ENCODE peak calls at places on chromosomes 1 and 21, in seven cellular contexts. One of them, this sample, is unnamed.

GRCh38 chr1:64898107-64898861 is 68.1 kb downstream of the JAK1 start:
- DNase-seq in Ammon's horn: peak; percentile 79
- DNase-seq in astrocyte of the hippocampus: peak; percentile 93
- DNase-seq in NCI-H345: peak; percentile 57
- DNase-seq in mucosa of gallbladder: peak; percentile 88
- DNase-seq in activated T-cell treated with anti-CD3 and anti-CD28 coated beads, Interleukin-2, amount 50 U/mL, for 1 hour: peak; percentile 46
- DNase-seq in body of pancreas: peak; percentile 93
- DNase-seq in this sample: no peak

GRCh38 chr1:111821121-111821745 is 65.5 kb downstream of the DDX20 start:
- DNase-seq in NCI-H345: no peak
- DNase-seq in mucosa of gallbladder: no peak
- DNase-seq in body of pancreas: no peak
- DNase-seq in activated T-cell treated with anti-CD3 and anti-CD28 coated beads, Interleukin-2, amount 50 U/mL, for 1 hour: no peak
- DNase-seq in Ammon's horn: no peak
- DNase-seq in astrocyte of the hippocampus: no peak
- DNase-seq in this sample: no peak

GRCh38 chr1:9630331-9631081 is 21.0 kb upstream of the PIK3CD start:
- DNase-seq in body of pancreas: no peak
- DNase-seq in Ammon's horn: no peak
- DNase-seq in NCI-H345: no peak
- DNase-seq in mucosa of gallbladder: no peak
- DNase-seq in activated T-cell treated with anti-CD3 and anti-CD28 coated beads, Interleukin-2, amount 50 U/mL, for 1 hour: peak; percentile 51
- DNase-seq in astrocyte of the hippocampus: no peak
- DNase-seq in this sample: no peak

GRCh38 chr1:177174921-177175634 is 4.3 kb downstream of the BRINP2 start:
- DNase-seq in Ammon's horn: peak; percentile 69
- DNase-seq in mucosa of gallbladder: no peak
- DNase-seq in body of pancreas: no peak
- DNase-seq in NCI-H345: no peak
- DNase-seq in astrocyte of the hippocampus: peak; percentile 18
- DNase-seq in activated T-cell treated with anti-CD3 and anti-CD28 coated beads, Interleukin-2, amount 50 U/mL, for 1 hour: no peak
- DNase-seq in this sample: no peak

GRCh38 chr1:110120960-110121561 is 8.8 kb downstream of the UBL4B start:
- DNase-seq in Ammon's horn: no peak
- DNase-seq in activated T-cell treated with anti-CD3 and anti-CD28 coated beads, Interleukin-2, amount 50 U/mL, for 1 hour: no peak
- DNase-seq in NCI-H345: no peak
- DNase-seq in body of pancreas: no peak
- DNase-seq in mucosa of gallbladder: no peak
- DNase-seq in astrocyte of the hippocampus: no peak
- DNase-seq in this sample: no peak

GRCh38 chr1:54579337-54579781 is 31.3 kb downstream of the ACOT11 start:
- DNase-seq in NCI-H345: no peak
- DNase-seq in body of pancreas: no peak
- DNase-seq in activated T-cell treated with anti-CD3 and anti-CD28 coated beads, Interleukin-2, amount 50 U/mL, for 1 hour: no peak
- DNase-seq in mucosa of gallbladder: no peak
- DNase-seq in astrocyte of the hippocampus: no peak
- DNase-seq in Ammon's horn: no peak
- DNase-seq in this sample: peak; percentile 63

GRCh38 chr1:92186081-92186480 is 31.6 kb upstream of the C1orf146 start:
- DNase-seq in body of pancreas: no peak
- DNase-seq in Ammon's horn: peak; percentile 11
- DNase-seq in activated T-cell treated with anti-CD3 and anti-CD28 coated beads, Interleukin-2, amount 50 U/mL, for 1 hour: no peak
- DNase-seq in astrocyte of the hippocampus: peak; percentile 9
- DNase-seq in NCI-H345: no peak
- DNase-seq in mucosa of gallbladder: no peak
- DNase-seq in this sample: no peak

GRCh38 chr1:6596886-6597776 is 5.5 kb downstream of the KLHL21 start:
- DNase-seq in mucosa of gallbladder: no peak
- DNase-seq in body of pancreas: no peak
- DNase-seq in activated T-cell treated with anti-CD3 and anti-CD28 coated beads, Interleukin-2, amount 50 U/mL, for 1 hour: no peak
- DNase-seq in astrocyte of the hippocampus: no peak
- DNase-seq in NCI-H345: no peak
- DNase-seq in Ammon's horn: no peak
- DNase-seq in this sample: no peak

GRCh38 chr1:53396563-53397268 is 62.5 kb upstream of the DMRTB1 start:
- DNase-seq in mucosa of gallbladder: no peak
- DNase-seq in Ammon's horn: no peak
- DNase-seq in NCI-H345: no peak
- DNase-seq in astrocyte of the hippocampus: no peak
- DNase-seq in activated T-cell treated with anti-CD3 and anti-CD28 coated beads, Interleukin-2, amount 50 U/mL, for 1 hour: no peak
- DNase-seq in body of pancreas: no peak
- DNase-seq in this sample: no peak

GRCh38 chr21:45032977-45033705 is 41.2 kb upstream of the ADARB1 start:
- DNase-seq in NCI-H345: no peak
- DNase-seq in activated T-cell treated with anti-CD3 and anti-CD28 coated beads, Interleukin-2, amount 50 U/mL, for 1 hour: no peak
- DNase-seq in mucosa of gallbladder: no peak
- DNase-seq in astrocyte of the hippocampus: no peak
- DNase-seq in Ammon's horn: no peak
- DNase-seq in body of pancreas: no peak
- DNase-seq in this sample: peak; percentile 53

GRCh38 chr1:47507140-47507539 is 69.3 kb downstream of the FOXD2 start:
- DNase-seq in body of pancreas: no peak
- DNase-seq in mucosa of gallbladder: no peak
- DNase-seq in Ammon's horn: no peak
- DNase-seq in activated T-cell treated with anti-CD3 and anti-CD28 coated beads, Interleukin-2, amount 50 U/mL, for 1 hour: no peak
- DNase-seq in astrocyte of the hippocampus: no peak
- DNase-seq in NCI-H345: no peak
- DNase-seq in this sample: no peak

GRCh38 chr1:168266644-168267186 is 14.0 kb upstream of the TBX19 start:
- DNase-seq in Ammon's horn: no peak
- DNase-seq in astrocyte of the hippocampus: no peak
- DNase-seq in body of pancreas: no peak
- DNase-seq in NCI-H345: no peak
- DNase-seq in mucosa of gallbladder: no peak
- DNase-seq in activated T-cell treated with anti-CD3 and anti-CD28 coated beads, Interleukin-2, amount 50 U/mL, for 1 hour: no peak
- DNase-seq in this sample: no peak

GRCh38 chr1:182589931-182590330 is 875 bp upstream of the RNASEL start:
- DNase-seq in body of pancreas: no peak
- DNase-seq in activated T-cell treated with anti-CD3 and anti-CD28 coated beads, Interleukin-2, amount 50 U/mL, for 1 hour: no peak
- DNase-seq in astrocyte of the hippocampus: no peak
- DNase-seq in mucosa of gallbladder: no peak
- DNase-seq in NCI-H345: no peak
- DNase-seq in Ammon's horn: no peak
- DNase-seq in this sample: no peak

GRCh38 chr1:218668151-218668550 is 323.0 kb downstream of the TGFB2 start:
- DNase-seq in body of pancreas: no peak
- DNase-seq in mucosa of gallbladder: no peak
- DNase-seq in Ammon's horn: no peak
- DNase-seq in astrocyte of the hippocampus: no peak
- DNase-seq in activated T-cell treated with anti-CD3 and anti-CD28 coated beads, Interleukin-2, amount 50 U/mL, for 1 hour: no peak
- DNase-seq in NCI-H345: no peak
- DNase-seq in this sample: no peak

GRCh38 chr1:200921571-200922110 is 26.9 kb downstream of the INAVA start:
- DNase-seq in body of pancreas: no peak
- DNase-seq in astrocyte of the hippocampus: no peak
- DNase-seq in mucosa of gallbladder: no peak
- DNase-seq in activated T-cell treated with anti-CD3 and anti-CD28 coated beads, Interleukin-2, amount 50 U/mL, for 1 hour: no peak
- DNase-seq in NCI-H345: no peak
- DNase-seq in Ammon's horn: no peak
- DNase-seq in this sample: no peak

GRCh38 chr1:212430955-212431394 is 1.7 kb upstream of the NENF start:
- DNase-seq in NCI-H345: no peak
- DNase-seq in astrocyte of the hippocampus: no peak
- DNase-seq in mucosa of gallbladder: no peak
- DNase-seq in activated T-cell treated with anti-CD3 and anti-CD28 coated beads, Interleukin-2, amount 50 U/mL, for 1 hour: no peak
- DNase-seq in Ammon's horn: no peak
- DNase-seq in body of pancreas: no peak
- DNase-seq in this sample: no peak

GRCh38 chr1:39960461-39960958 is 5.6 kb downstream of the MFSD2A start:
- DNase-seq in Ammon's horn: peak; percentile 50
- DNase-seq in astrocyte of the hippocampus: peak; percentile 48
- DNase-seq in activated T-cell treated with anti-CD3 and anti-CD28 coated beads, Interleukin-2, amount 50 U/mL, for 1 hour: peak; percentile 46
- DNase-seq in NCI-H345: peak; percentile 97
- DNase-seq in mucosa of gallbladder: peak; percentile 47
- DNase-seq in body of pancreas: peak; percentile 40
- DNase-seq in this sample: no peak

GRCh38 chr1:84373446-84374141 is 24.7 kb upstream of the DNASE2B start:
- DNase-seq in body of pancreas: no peak
- DNase-seq in astrocyte of the hippocampus: no peak
- DNase-seq in Ammon's horn: no peak
- DNase-seq in NCI-H345: no peak
- DNase-seq in activated T-cell treated with anti-CD3 and anti-CD28 coated beads, Interleukin-2, amount 50 U/mL, for 1 hour: no peak
- DNase-seq in mucosa of gallbladder: no peak
- DNase-seq in this sample: no peak

GRCh38 chr1:90717665-90718410 is 736 bp upstream of the BARHL2 start:
- DNase-seq in NCI-H345: peak; percentile 91
- DNase-seq in body of pancreas: no peak
- DNase-seq in Ammon's horn: no peak
- DNase-seq in activated T-cell treated with anti-CD3 and anti-CD28 coated beads, Interleukin-2, amount 50 U/mL, for 1 hour: no peak
- DNase-seq in mucosa of gallbladder: no peak
- DNase-seq in astrocyte of the hippocampus: peak; percentile 50
- DNase-seq in this sample: peak; percentile 89

GRCh38 chr1:92411511-92411910 is 75.2 kb downstream of the GFI1 start:
- DNase-seq in body of pancreas: no peak
- DNase-seq in astrocyte of the hippocampus: peak; percentile 49
- DNase-seq in mucosa of gallbladder: no peak
- DNase-seq in Ammon's horn: no peak
- DNase-seq in activated T-cell treated with anti-CD3 and anti-CD28 coated beads, Interleukin-2, amount 50 U/mL, for 1 hour: no peak
- DNase-seq in NCI-H345: peak; percentile 1
- DNase-seq in this sample: no peak

This sample was measured in retina.